ENCODE peak calls at places on chromosomes 6 and 20, in five cellular contexts. A, C, O, I and X are unnamed samples.

GRCh38 chr6:104522533-104522932 is 337.2 kb downstream of the HACE1 start:
- DNase-seq in A (no peak), C (no peak), O (no peak), I (peak; percentile 28), X (no peak)

GRCh38 chr6:137550527-137550926 is 56.3 kb upstream of the OLIG3 start:
- DNase-seq in A (no peak), C (no peak), O (no peak), I (no peak), X (no peak)

GRCh38 chr20:35831029-35831428 is 59.2 kb downstream of the PHF20 start:
- DNase-seq in A (no peak), C (no peak), O (no peak), I (no peak), X (no peak)

GRCh38 chr20:40860487-40860902 is 168.1 kb upstream of the TOP1 start:
- DNase-seq in A (peak; percentile 33), C (no peak), O (no peak), I (no peak), X (no peak)

GRCh38 chr6:128112494-128112893 is 211.6 kb upstream of the THEMIS start:
- DNase-seq in A (no peak), C (no peak), O (no peak), I (no peak), X (no peak)

GRCh38 chr20:16699287-16699686 is 30.5 kb upstream of the SNRPB2 start:
- DNase-seq in A (no peak), C (no peak), O (no peak), I (no peak), X (no peak)

GRCh38 chr6:5231289-5231688 is 29.5 kb downstream of the LYRM4 start:
- DNase-seq in A (no peak), C (no peak), O (no peak), I (no peak), X (no peak)

GRCh38 chr6:83417880-83418663 is 12.8 kb downstream of the ME1 start:
- DNase-seq in A (no peak), C (no peak), O (no peak), I (no peak), X (no peak)

GRCh38 chr6:144151010-144151727 is 852 bp downstream of the STX11 start:
- DNase-seq in A (no peak), C (no peak), O (peak; percentile 53), I (no peak), X (peak; percentile 76)

GRCh38 chr6:170225852-170226417 is 64.9 kb downstream of the DLL1 start:
- DNase-seq in A (peak; percentile 89), C (no peak), O (no peak), I (peak; percentile 28), X (no peak)

GRCh38 chr20:48034754-48035153 is 249.5 kb upstream of the SULF2 start:
- DNase-seq in A (no peak), C (no peak), O (no peak), I (no peak), X (no peak)

GRCh38 chr6:21887301-21888185 is 294.0 kb downstream of the SOX4 start:
- DNase-seq in A (no peak), C (no peak), O (no peak), I (peak; percentile 28), X (no peak)

GRCh38 chr6:107807186-107807585 is 16.9 kb downstream of the SCML4 start:
- DNase-seq in A (no peak), C (no peak), O (no peak), I (no peak), X (no peak)

GRCh38 chr20:51532577-51533191 is 9.8 kb downstream of the NFATC2 start:
- DNase-seq in A (no peak), C (no peak), O (no peak), I (peak; percentile 78), X (no peak)

GRCh38 chr6:3456794-3457709 is at the start of gene SLC22A23:
- DNase-seq in A (peak; percentile 79), C (peak; percentile 65), O (peak; percentile 76), I (peak; percentile 64), X (peak; percentile 69)

GRCh38 chr6:135904666-135905065 is 53.2 kb downstream of the PDE7B start:
- DNase-seq in A (no peak), C (no peak), O (no peak), I (no peak), X (no peak)

GRCh38 chr20:59005523-59006166 is 1.4 kb downstream of the CTSZ start:
- DNase-seq in A (no peak), C (no peak), O (no peak), I (peak; percentile 25), X (no peak)

GRCh38 chr6:139981810-139982550 is 607.5 kb upstream of the CITED2 start:
- DNase-seq in A (no peak), C (no peak), O (no peak), I (peak; percentile 22), X (no peak)

GRCh38 chr6:30683137-30683979 is 3.1 kb downstream of the PPP1R18 start:
- DNase-seq in A (no peak), C (peak; percentile 43), O (no peak), I (no peak), X (no peak)

GRCh38 chr6:143060806-143061596 is at the start of gene AIG1:
- DNase-seq in A (peak; percentile 62), C (peak; percentile 65), O (peak; percentile 75), I (peak; percentile 82), X (peak; percentile 82)

GRCh38 chr6:35484921-35485392 is 11.9 kb downstream of the TEAD3 start:
- DNase-seq in A (no peak), C (peak; percentile 22), O (no peak), I (no peak), X (no peak)

GRCh38 chr6:91669154-91669903 is 1082.5 kb upstream of the MAP3K7 start:
- DNase-seq in A (no peak), C (no peak), O (no peak), I (no peak), X (no peak)

GRCh38 chr6:153301602-153302001 is 170.5 kb upstream of the RGS17 start:
- DNase-seq in A (no peak), C (no peak), O (no peak), I (no peak), X (peak; percentile 9)

GRCh38 chr6:157222201-157222981 is 100.9 kb downstream of the TMEM242 start:
- DNase-seq in A (no peak), C (no peak), O (no peak), I (no peak), X (no peak)

GRCh38 chr6:55980627-55981211 is 105.3 kb upstream of the BMP5 start:
- DNase-seq in A (no peak), C (no peak), O (no peak), I (no peak), X (no peak)

GRCh38 chr20:37295595-37295994 is 6.1 kb downstream of the MANBAL start:
- DNase-seq in A (no peak), C (no peak), O (no peak), I (no peak), X (no peak)

GRCh38 chr6:111926731-111927302 is 53.6 kb upstream of the FYN start:
- DNase-seq in A (no peak), C (no peak), O (no peak), I (no peak), X (no peak)

GRCh38 chr6:133804263-133804662 is 84.7 kb upstream of the TCF21 start:
- DNase-seq in A (no peak), C (no peak), O (no peak), I (no peak), X (no peak)

GRCh38 chr6:109687271-109687721 is 3.7 kb downstream of the AK9 start:
- DNase-seq in A (no peak), C (no peak), O (no peak), I (peak; percentile 55), X (no peak)

GRCh38 chr6:34871853-34872252 is 16.0 kb downstream of the TAF11 start:
- DNase-seq in A (no peak), C (no peak), O (no peak), I (no peak), X (no peak)

GRCh38 chr20:57469418-57470211 is 55.3 kb downstream of the CTCFL start:
- DNase-seq in A (no peak), C (no peak), O (no peak), I (peak; percentile 84), X (no peak)

GRCh38 chr6:131721161-131721560 is 10.3 kb upstream of the CTAGE9 start:
- DNase-seq in A (no peak), C (no peak), O (no peak), I (no peak), X (no peak)

GRCh38 chr6:166955865-166956443 is 396 bp downstream of the RNASET2 start:
- DNase-seq in A (no peak), C (no peak), O (peak; percentile 49), I (no peak), X (no peak)

GRCh38 chr6:37659561-37659960 is 38.1 kb downstream of the MDGA1 start:
- DNase-seq in A (no peak), C (no peak), O (no peak), I (no peak), X (no peak)

DNA sequence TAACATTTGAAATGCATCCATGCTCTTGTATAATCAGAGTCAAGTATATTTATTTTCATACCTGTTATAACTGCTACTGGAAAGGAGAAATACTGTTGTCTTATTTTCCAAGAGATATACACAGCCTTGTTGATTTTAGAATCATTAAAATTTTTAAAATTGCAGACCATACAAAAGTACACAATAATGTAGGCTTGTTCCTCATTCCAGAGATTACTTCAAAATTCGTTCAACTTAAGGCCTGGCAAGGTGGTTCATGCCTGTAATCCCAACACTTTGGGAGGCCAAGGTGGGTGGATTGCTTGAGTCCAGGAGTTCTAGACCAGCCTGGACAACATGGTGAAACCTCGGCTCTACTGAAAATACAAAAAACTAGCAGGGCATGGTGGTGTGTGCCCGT is 6.1 kb downstream of the RNF114 start:
- DNase-seq in A (no peak), C (no peak), O (no peak), I (no peak), X (no peak)
- H3K36me3 ChIP-seq in A (no peaks in the 10 kb centered on the region), C (no peaks in the 10 kb centered on the region), O (peaks cover 20% of the 10 kb centered on the region), I (peaks cover 53% of the 10 kb centered on the region), X (peaks cover 19% of the 10 kb centered on the region)

DNA sequence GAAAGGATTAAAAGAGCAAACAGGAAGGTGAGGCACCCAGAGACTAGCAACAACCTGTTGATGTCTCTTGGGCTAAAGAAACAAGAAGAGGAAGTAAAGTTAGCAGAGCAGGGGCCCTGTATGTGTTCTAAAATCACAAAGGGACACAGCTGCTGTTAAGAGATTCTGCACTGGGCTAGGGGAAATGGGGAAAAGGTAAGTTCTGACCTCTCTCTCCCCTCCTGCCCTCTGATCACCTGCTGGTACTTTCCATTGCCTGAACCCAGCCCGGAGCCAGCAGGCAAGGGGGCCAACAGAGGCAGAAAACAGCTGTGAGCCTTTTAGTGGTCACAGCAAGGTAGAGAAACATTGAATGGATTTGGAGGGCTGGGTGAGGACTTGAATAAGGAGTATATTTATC is 13.5 kb upstream of the CNR1 start:
- DNase-seq in A (no peak), C (no peak), O (no peak), I (no peak), X (peak; percentile 65)
- TF ChIP-seq CTCF in A (no peak), C (no peak), O (no peak), I (no peak), X (no peak)

DNA sequence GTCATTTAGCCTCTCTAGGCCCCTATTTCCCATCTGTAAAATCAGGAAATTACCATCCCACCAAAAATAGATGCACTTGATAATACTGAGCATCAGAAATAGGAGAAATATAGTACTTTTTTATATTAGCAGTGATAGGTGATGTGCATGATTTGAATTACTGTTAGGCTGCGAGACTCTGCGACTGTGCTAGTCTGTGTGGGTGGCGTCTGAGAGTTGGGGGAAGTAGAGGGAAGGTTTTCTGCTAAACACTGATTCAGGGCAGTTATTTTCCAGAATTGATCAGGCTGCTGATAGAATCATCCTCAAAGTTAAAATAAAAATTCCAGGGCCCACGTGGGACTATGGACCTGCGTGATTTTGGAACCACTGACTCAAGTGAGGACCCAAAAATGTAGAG is 60.4 kb upstream of the ARMH2 start:
- DNase-seq in A (no peak), C (no peak), O (no peak), I (no peak), X (no peak)
- H3K4me3 ChIP-seq in A (no peak overlapping the region), C (no peak overlapping the region), O (no peak overlapping the region), I (no peak overlapping the region), X (no peak overlapping the region)

GRCh38 chr20:62161347-62161746 is 17.8 kb downstream of the SS18L1 start:
- DNase-seq in A (peak; percentile 60), C (no peak), O (no peak), I (no peak), X (no peak)
- H3K36me3 ChIP-seq in A (peaks cover 3% of the 10 kb centered on the region), C (no peaks in the 10 kb centered on the region), O (peaks cover 5% of the 10 kb centered on the region), I (peaks cover 59% of the 10 kb centered on the region), X (peaks cover 30% of the 10 kb centered on the region)